ENCODE peak calls at places on chromosomes 4 and X, in eight cellular contexts. L is fibroblast of lung, Q is AG10803, B is pancreas, C is cardiac muscle cell, Y is AG09309, N is K562, R is HepG2. D is an unnamed sample.

GRCh38 chrX:129686422-129686948 is 31.7 kb upstream of the APLN start:
- DNase-seq in L (peak), Q (peak), B (no peak), C (no peak), Y (no peak), N (no peak), R (no peak), D (peak)

GRCh38 chr4:109171098-109171497 is 131.4 kb downstream of the COL25A1 start:
- DNase-seq in L (no peak), Q (no peak), B (no peak), C (no peak), Y (no peak), N (no peak), R (no peak), D (peak)

GRCh38 chrX:131617182-131617581 is 73.3 kb downstream of the OR13H1 start:
- DNase-seq in L (peak), Q (peak), B (no peak), C (no peak), Y (peak), N (no peak), R (no peak), D (peak)

GRCh38 chr4:128737098-128737513 is 72.4 kb upstream of the JADE1 start:
- DNase-seq in L (peak), Q (no peak), B (peak), C (no peak), Y (no peak), N (no peak), R (no peak), D (no peak)

GRCh38 chrX:31038585-31039326 is 33.1 kb downstream of the FTHL17 start:
- DNase-seq in L (peak), Q (peak), B (peak), C (peak), Y (peak), N (peak), R (peak), D (peak)

GRCh38 chrX:53125506-53125905 is 31.6 kb downstream of the KANTR start:
- DNase-seq in L (peak), Q (peak), B (no peak), C (no peak), Y (no peak), N (no peak), R (no peak), D (no peak)

GRCh38 chr4:11542952-11543351 is 114.3 kb upstream of the HS3ST1 start:
- DNase-seq in L (no peak), Q (no peak), B (no peak), C (no peak), Y (no peak), N (no peak), R (no peak), D (no peak)

GRCh38 chr4:87904627-87905026 is 70.9 kb upstream of the SPP1 start:
- DNase-seq in L (no peak), Q (no peak), B (no peak), C (no peak), Y (no peak), N (no peak), R (no peak), D (no peak)

GRCh38 chr4:74408639-74409038 is 36.3 kb upstream of the AREG start:
- DNase-seq in L (no peak), Q (no peak), B (no peak), C (no peak), Y (no peak), N (no peak), R (no peak), D (no peak)

GRCh38 chr4:5798447-5798846 is 87.4 kb downstream of the EVC start:
- DNase-seq in L (no peak), Q (peak), B (no peak), C (no peak), Y (no peak), N (no peak), R (no peak), D (no peak)

DNA sequence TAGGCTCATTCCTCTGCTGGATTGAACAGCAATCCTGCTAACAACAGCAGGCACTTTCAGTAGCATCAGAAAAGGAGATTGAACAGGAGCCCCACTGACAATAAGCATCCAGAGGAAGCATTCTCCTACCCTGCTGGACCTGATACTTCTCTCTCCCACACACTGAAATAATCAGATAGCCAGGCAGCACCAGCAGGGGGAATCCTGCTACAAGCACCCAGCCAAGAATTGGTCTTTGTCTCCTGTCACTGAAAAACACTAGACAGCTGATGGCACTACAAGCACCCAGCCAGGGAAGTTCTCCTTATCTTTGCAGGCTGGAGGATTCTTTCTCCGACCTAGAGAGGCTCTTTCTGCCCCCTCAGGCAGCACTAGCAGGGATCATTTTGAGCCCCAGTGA is 444.3 kb upstream of the GRIA3 start:
- DNase-seq in L (no peak), Q (peak), B (no peak), C (no peak), Y (no peak), N (no peak), R (peak), D (no peak)
- TF ChIP-seq CTCF in L (no peak), Q (peak), B (no peak), C (no peak), Y (peak), N (no peak), R (peak), D (peak)

GRCh38 chr4:8295471-8295870 is 25.9 kb downstream of the HTRA3 start:
- DNase-seq in L (no peak), Q (no peak), B (no peak), C (no peak), Y (no peak), N (no peak), R (no peak), D (no peak)

GRCh38 chr4:8297691-8298485 is 28.3 kb downstream of the HTRA3 start:
- DNase-seq in L (no peak), Q (no peak), B (no peak), C (no peak), Y (no peak), N (no peak), R (no peak), D (no peak)

GRCh38 chr4:8296491-8296890 is 26.9 kb downstream of the HTRA3 start:
- DNase-seq in L (no peak), Q (no peak), B (no peak), C (no peak), Y (no peak), N (no peak), R (no peak), D (no peak)

GRCh38 chr4:8294775-8295174 is 25.2 kb downstream of the HTRA3 start:
- DNase-seq in L (no peak), Q (no peak), B (no peak), C (no peak), Y (no peak), N (no peak), R (no peak), D (no peak)

DNA sequence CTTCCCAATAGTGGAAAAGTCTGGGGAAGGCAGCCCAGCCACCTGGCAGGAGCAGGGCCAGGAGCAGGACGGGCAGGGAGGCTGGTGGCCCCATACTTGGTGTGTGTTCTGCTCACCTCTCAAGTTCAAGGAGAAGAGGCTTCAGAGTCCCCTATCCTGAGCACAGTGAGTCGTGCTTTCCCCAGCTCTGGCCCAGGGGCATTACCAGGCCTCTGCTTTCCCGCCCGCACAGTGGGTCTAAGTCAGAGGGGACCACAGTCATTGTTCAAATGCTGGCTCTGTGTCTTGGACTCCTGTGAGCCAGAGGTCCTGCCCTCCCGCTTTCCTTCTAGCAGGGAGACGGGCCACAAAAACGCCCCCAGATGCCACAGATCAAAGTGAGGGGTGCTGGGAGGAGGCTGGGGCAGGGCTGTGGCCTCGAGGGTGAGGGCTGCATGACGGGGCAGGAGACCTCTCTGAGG is 27.6 kb downstream of the HTRA3 start:
- DNase-seq in L (no peak), Q (no peak), B (no peak), C (no peak), Y (no peak), N (no peak), R (no peak), D (no peak)
- TF ChIP-seq CTCF in L (no peak), Q (no peak), B (no peak), C (no peak), Y (no peak), N (no peak), R (no peak), D (no peak)

GRCh38 chr4:47836655-47837581 is 949 bp downstream of the CORIN start:
- DNase-seq in L (peak), Q (peak), B (peak), C (peak), Y (peak), N (peak), R (peak), D (peak)
- TF ChIP-seq CTCF in L (peak), Q (peak), B (peak), C (peak), Y (peak), N (peak), R (peak), D (peak)

DNA sequence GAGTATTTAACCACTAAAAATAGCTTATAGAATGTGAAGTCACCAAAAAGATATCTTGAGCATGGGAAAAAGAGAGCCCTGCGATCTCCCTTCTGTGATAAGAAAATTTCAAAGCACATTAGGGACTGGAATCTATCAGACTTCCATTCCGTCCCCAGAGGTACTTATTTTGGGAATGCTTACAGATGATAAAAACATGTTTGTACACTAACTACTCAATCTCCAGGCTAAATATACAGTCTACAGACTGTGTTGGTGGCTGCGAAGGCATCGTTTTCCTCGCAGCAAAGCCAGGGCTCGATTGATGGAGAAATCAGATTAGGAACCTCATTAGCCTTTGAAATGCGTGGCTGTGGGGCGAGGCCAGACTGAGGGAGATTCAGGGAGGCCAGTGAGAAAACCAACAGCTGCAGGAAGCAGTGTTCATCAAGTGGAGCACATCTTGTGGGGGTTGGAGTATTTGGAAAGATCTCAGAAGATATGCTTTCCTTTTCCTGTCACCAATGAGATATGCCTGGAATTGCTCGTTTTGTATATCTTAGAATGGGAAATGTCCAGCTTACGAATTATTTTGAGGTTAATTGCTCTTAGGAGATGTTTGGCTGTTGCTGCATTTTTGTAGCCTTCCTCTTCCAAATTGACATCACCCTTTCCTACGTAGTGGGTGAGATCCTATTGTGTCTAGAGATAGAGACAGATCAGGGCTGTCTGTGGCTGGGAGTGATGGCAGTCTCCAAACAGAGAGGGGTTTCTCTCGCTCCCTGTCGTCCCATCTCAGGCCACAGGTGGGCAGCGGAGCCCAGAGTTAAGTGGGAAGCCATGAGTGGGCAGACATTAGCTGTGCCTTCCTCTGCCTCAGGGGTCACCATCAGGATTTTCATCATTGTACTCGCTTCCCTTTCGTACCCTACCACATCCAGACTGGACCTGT is 225.0 kb upstream of the FAT1 start:
- DNase-seq in L (peak), Q (peak), B (peak), C (peak), Y (no peak), N (no peak), R (no peak), D (peak)
- TF ChIP-seq CTCF in L (peak), Q (peak), B (no peak), C (peak), Y (peak), N (peak), R (peak), D (peak)

GRCh38 chr4:17336069-17336468 is 175.8 kb downstream of the QDPR start:
- DNase-seq in L (no peak), Q (no peak), B (no peak), C (no peak), Y (no peak), N (no peak), R (no peak), D (no peak)

GRCh38 chr4:17336986-17337385 is 174.9 kb downstream of the QDPR start:
- DNase-seq in L (no peak), Q (no peak), B (no peak), C (no peak), Y (no peak), N (no peak), R (no peak), D (no peak)

GRCh38 chr4:17336524-17336941 is 175.4 kb downstream of the QDPR start:
- DNase-seq in L (no peak), Q (no peak), B (no peak), C (no peak), Y (no peak), N (no peak), R (peak), D (no peak)

GRCh38 chr4:17335371-17335770 is 176.5 kb downstream of the QDPR start:
- DNase-seq in L (no peak), Q (no peak), B (no peak), C (no peak), Y (no peak), N (no peak), R (no peak), D (no peak)

GRCh38 chr4:17332483-17332882 is 179.4 kb downstream of the QDPR start:
- DNase-seq in L (no peak), Q (no peak), B (no peak), C (no peak), Y (no peak), N (no peak), R (no peak), D (no peak)
- TF ChIP-seq CTCF in L (no peak), Q (no peak), B (no peak), C (no peak), Y (no peak), N (no peak), R (no peak), D (peak)

D was measured in foreskin fibroblast.